ENCODE peak calls at places on chromosomes 2 and 18, in ten cellular contexts. One of them, this sample, is unnamed. For H3K4me1, the result is how much of the 10 kb centered on the place peaks cover.

GRCh38 chr2:63755980-63756379 is 85.7 kb upstream of the UGP2 start:
- DNase-seq in hepatocyte: no peak
- DNase-seq in CD4-positive, alpha-beta memory T cell: no peak
- DNase-seq in Peyer's patch: no peak
- DNase-seq in HCT116: no peak
- DNase-seq in esophagus muscularis mucosa: no peak
- DNase-seq in neural progenitor cell: no peak
- DNase-seq in mesendoderm: no peak
- DNase-seq in aorta: no peak
- DNase-seq in right cardiac atrium: no peak
- DNase-seq in this sample: no peak

GRCh38 chr2:17610521-17610920 is 70.0 kb downstream of the VSNL1 start:
- DNase-seq in mesendoderm: peak
- DNase-seq in Peyer's patch: no peak
- DNase-seq in aorta: no peak
- DNase-seq in hepatocyte: no peak
- DNase-seq in CD4-positive, alpha-beta memory T cell: no peak
- DNase-seq in esophagus muscularis mucosa: no peak
- DNase-seq in HCT116: no peak
- DNase-seq in neural progenitor cell: no peak
- DNase-seq in right cardiac atrium: peak
- DNase-seq in this sample: no peak

GRCh38 chr2:150548527-150548926 is 61.1 kb upstream of the RND3 start:
- DNase-seq in Peyer's patch: no peak
- DNase-seq in right cardiac atrium: no peak
- DNase-seq in CD4-positive, alpha-beta memory T cell: no peak
- DNase-seq in aorta: no peak
- DNase-seq in hepatocyte: peak
- DNase-seq in HCT116: peak
- DNase-seq in esophagus muscularis mucosa: no peak
- DNase-seq in neural progenitor cell: peak
- DNase-seq in mesendoderm: peak
- DNase-seq in this sample: no peak

GRCh38 chr2:36408198-36408703 is 52.7 kb downstream of the CRIM1 start:
- DNase-seq in HCT116: no peak
- DNase-seq in right cardiac atrium: peak
- DNase-seq in mesendoderm: peak
- DNase-seq in aorta: peak
- DNase-seq in CD4-positive, alpha-beta memory T cell: no peak
- DNase-seq in hepatocyte: no peak
- DNase-seq in Peyer's patch: no peak
- DNase-seq in neural progenitor cell: peak
- DNase-seq in esophagus muscularis mucosa: no peak
- DNase-seq in this sample: no peak

GRCh38 chr2:246489-247145 is 17.2 kb downstream of the SH3YL1 start:
- DNase-seq in mesendoderm: peak
- DNase-seq in HCT116: peak
- DNase-seq in neural progenitor cell: peak
- DNase-seq in right cardiac atrium: no peak
- DNase-seq in Peyer's patch: no peak
- DNase-seq in hepatocyte: peak
- DNase-seq in esophagus muscularis mucosa: no peak
- DNase-seq in aorta: no peak
- DNase-seq in CD4-positive, alpha-beta memory T cell: peak
- DNase-seq in this sample: no peak

GRCh38 chr18:42474577-42474976 is 519.5 kb downstream of the PIK3C3 start:
- DNase-seq in hepatocyte: no peak
- DNase-seq in right cardiac atrium: no peak
- DNase-seq in neural progenitor cell: no peak
- DNase-seq in Peyer's patch: no peak
- DNase-seq in mesendoderm: no peak
- DNase-seq in CD4-positive, alpha-beta memory T cell: no peak
- DNase-seq in esophagus muscularis mucosa: no peak
- DNase-seq in HCT116: no peak
- DNase-seq in aorta: no peak
- DNase-seq in this sample: no peak

GRCh38 chr18:8706981-8707940 is 1.9 kb downstream of the MTCL1 start:
- DNase-seq in aorta: no peak
- DNase-seq in CD4-positive, alpha-beta memory T cell: no peak
- DNase-seq in neural progenitor cell: peak
- DNase-seq in Peyer's patch: peak
- DNase-seq in HCT116: no peak
- DNase-seq in mesendoderm: peak
- DNase-seq in hepatocyte: peak
- DNase-seq in esophagus muscularis mucosa: peak
- DNase-seq in right cardiac atrium: peak
- DNase-seq in this sample: no peak

GRCh38 chr2:74982581-74982980 is 24.1 kb downstream of the POLE4 start:
- DNase-seq in esophagus muscularis mucosa: no peak
- DNase-seq in right cardiac atrium: no peak
- DNase-seq in neural progenitor cell: no peak
- DNase-seq in Peyer's patch: no peak
- DNase-seq in HCT116: no peak
- DNase-seq in mesendoderm: no peak
- DNase-seq in hepatocyte: no peak
- DNase-seq in aorta: no peak
- DNase-seq in CD4-positive, alpha-beta memory T cell: no peak
- DNase-seq in this sample: no peak

GRCh38 chr2:127105656-127106456 is 1.1 kb downstream of the BIN1 start:
- DNase-seq in hepatocyte: peak
- DNase-seq in mesendoderm: peak
- DNase-seq in Peyer's patch: peak
- DNase-seq in esophagus muscularis mucosa: no peak
- DNase-seq in right cardiac atrium: no peak
- DNase-seq in aorta: peak
- DNase-seq in HCT116: no peak
- DNase-seq in CD4-positive, alpha-beta memory T cell: no peak
- DNase-seq in neural progenitor cell: peak
- DNase-seq in this sample: no peak

GRCh38 chr2:46331099-46331766 is 34.0 kb downstream of the EPAS1 start:
- DNase-seq in hepatocyte: peak
- DNase-seq in neural progenitor cell: no peak
- DNase-seq in HCT116: no peak
- DNase-seq in aorta: no peak
- DNase-seq in right cardiac atrium: no peak
- DNase-seq in Peyer's patch: peak
- DNase-seq in mesendoderm: no peak
- DNase-seq in CD4-positive, alpha-beta memory T cell: no peak
- DNase-seq in esophagus muscularis mucosa: no peak
- DNase-seq in this sample: no peak
- H3K4me1 ChIP-seq in hepatocyte: half or more
- H3K4me1 ChIP-seq in neural progenitor cell: under half
- H3K4me1 ChIP-seq in HCT116: under half
- H3K4me1 ChIP-seq in aorta: under half
- H3K4me1 ChIP-seq in right cardiac atrium: half or more
- H3K4me1 ChIP-seq in Peyer's patch: half or more
- H3K4me1 ChIP-seq in mesendoderm: under half
- H3K4me1 ChIP-seq in CD4-positive, alpha-beta memory T cell: under half
- H3K4me1 ChIP-seq in esophagus muscularis mucosa: half or more
- H3K4me1 ChIP-seq in this sample: half or more

GRCh38 chr18:28147674-28148171 is 29.2 kb downstream of the CDH2 start:
- DNase-seq in hepatocyte: peak
- DNase-seq in right cardiac atrium: no peak
- DNase-seq in mesendoderm: no peak
- DNase-seq in CD4-positive, alpha-beta memory T cell: no peak
- DNase-seq in aorta: no peak
- DNase-seq in Peyer's patch: no peak
- DNase-seq in HCT116: no peak
- DNase-seq in esophagus muscularis mucosa: no peak
- DNase-seq in neural progenitor cell: no peak
- DNase-seq in this sample: no peak
- H3K4me3 ChIP-seq in hepatocyte: no peak
- H3K4me3 ChIP-seq in right cardiac atrium: no peak
- H3K4me3 ChIP-seq in mesendoderm: no peak
- H3K4me3 ChIP-seq in CD4-positive, alpha-beta memory T cell: no peak
- H3K4me3 ChIP-seq in aorta: no peak
- H3K4me3 ChIP-seq in Peyer's patch: no peak
- H3K4me3 ChIP-seq in HCT116: no peak
- H3K4me3 ChIP-seq in esophagus muscularis mucosa: no peak
- H3K4me3 ChIP-seq in neural progenitor cell: no peak
- H3K4me3 ChIP-seq in this sample: no peak

GRCh38 chr2:239201531-239201876 is 199.3 kb downstream of the HDAC4 start:
- DNase-seq in esophagus muscularis mucosa: no peak
- DNase-seq in CD4-positive, alpha-beta memory T cell: no peak
- DNase-seq in Peyer's patch: peak
- DNase-seq in mesendoderm: no peak
- DNase-seq in right cardiac atrium: no peak
- DNase-seq in aorta: peak
- DNase-seq in HCT116: no peak
- DNase-seq in neural progenitor cell: no peak
- DNase-seq in hepatocyte: no peak
- DNase-seq in this sample: no peak
- H3K4me1 ChIP-seq in esophagus muscularis mucosa: half or more
- H3K4me1 ChIP-seq in CD4-positive, alpha-beta memory T cell: under half
- H3K4me1 ChIP-seq in Peyer's patch: under half
- H3K4me1 ChIP-seq in mesendoderm: under half
- H3K4me1 ChIP-seq in right cardiac atrium: under half
- H3K4me1 ChIP-seq in aorta: under half
- H3K4me1 ChIP-seq in HCT116: under half
- H3K4me1 ChIP-seq in neural progenitor cell: under half
- H3K4me1 ChIP-seq in hepatocyte: under half
- H3K4me1 ChIP-seq in this sample: under half

GRCh38 chr2:199659207-199659606 is 191.8 kb downstream of the FTCDNL1 start:
- DNase-seq in mesendoderm: peak
- DNase-seq in neural progenitor cell: peak
- DNase-seq in esophagus muscularis mucosa: no peak
- DNase-seq in HCT116: no peak
- DNase-seq in hepatocyte: peak
- DNase-seq in Peyer's patch: no peak
- DNase-seq in right cardiac atrium: peak
- DNase-seq in aorta: peak
- DNase-seq in CD4-positive, alpha-beta memory T cell: no peak
- DNase-seq in this sample: no peak
- H3K4me3 ChIP-seq in mesendoderm: no peak
- H3K4me3 ChIP-seq in neural progenitor cell: peak
- H3K4me3 ChIP-seq in esophagus muscularis mucosa: peak
- H3K4me3 ChIP-seq in HCT116: no peak
- H3K4me3 ChIP-seq in hepatocyte: no peak
- H3K4me3 ChIP-seq in Peyer's patch: peak
- H3K4me3 ChIP-seq in right cardiac atrium: peak
- H3K4me3 ChIP-seq in aorta: peak
- H3K4me3 ChIP-seq in CD4-positive, alpha-beta memory T cell: no peak
- H3K4me3 ChIP-seq in this sample: no peak

GRCh38 chr2:68423966-68424650 is 43.0 kb downstream of the FBXO48 start:
- DNase-seq in HCT116: no peak
- DNase-seq in Peyer's patch: no peak
- DNase-seq in aorta: no peak
- DNase-seq in mesendoderm: no peak
- DNase-seq in esophagus muscularis mucosa: no peak
- DNase-seq in CD4-positive, alpha-beta memory T cell: no peak
- DNase-seq in hepatocyte: no peak
- DNase-seq in right cardiac atrium: no peak
- DNase-seq in neural progenitor cell: no peak
- DNase-seq in this sample: no peak
- H3K4me1 ChIP-seq in HCT116: under half
- H3K4me1 ChIP-seq in Peyer's patch: under half
- H3K4me1 ChIP-seq in aorta: under half
- H3K4me1 ChIP-seq in mesendoderm: under half
- H3K4me1 ChIP-seq in esophagus muscularis mucosa: under half
- H3K4me1 ChIP-seq in CD4-positive, alpha-beta memory T cell: half or more
- H3K4me1 ChIP-seq in hepatocyte: under half
- H3K4me1 ChIP-seq in right cardiac atrium: under half
- H3K4me1 ChIP-seq in neural progenitor cell: under half
- H3K4me1 ChIP-seq in this sample: under half

DNA sequence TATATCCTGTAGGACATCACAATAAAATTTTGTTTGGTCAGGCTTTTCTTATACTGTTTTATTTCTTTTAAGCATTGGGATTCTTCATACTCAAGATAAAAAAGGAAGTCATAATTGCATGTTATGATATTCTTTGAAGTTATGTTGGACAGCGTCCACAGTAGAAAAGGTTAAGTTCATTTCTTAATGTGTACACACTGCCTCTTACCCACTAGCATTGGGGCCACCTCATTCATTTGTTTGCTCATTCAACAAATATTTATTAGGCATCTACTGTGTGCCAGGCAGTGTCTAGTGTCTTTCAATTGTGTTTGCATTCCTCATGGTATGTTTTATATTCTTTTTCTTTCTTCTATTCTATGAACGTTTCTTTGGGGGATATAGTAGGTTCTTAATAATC is 70.2 kb downstream of the PTPRM start:
- DNase-seq in aorta: no peak
- DNase-seq in Peyer's patch: no peak
- DNase-seq in hepatocyte: no peak
- DNase-seq in neural progenitor cell: no peak
- DNase-seq in CD4-positive, alpha-beta memory T cell: no peak
- DNase-seq in HCT116: no peak
- DNase-seq in mesendoderm: no peak
- DNase-seq in esophagus muscularis mucosa: peak
- DNase-seq in right cardiac atrium: no peak
- DNase-seq in this sample: no peak
- H3K4me3 ChIP-seq in aorta: no peak
- H3K4me3 ChIP-seq in Peyer's patch: no peak
- H3K4me3 ChIP-seq in hepatocyte: no peak
- H3K4me3 ChIP-seq in neural progenitor cell: no peak
- H3K4me3 ChIP-seq in CD4-positive, alpha-beta memory T cell: no peak
- H3K4me3 ChIP-seq in HCT116: no peak
- H3K4me3 ChIP-seq in mesendoderm: no peak
- H3K4me3 ChIP-seq in esophagus muscularis mucosa: no peak
- H3K4me3 ChIP-seq in right cardiac atrium: no peak
- H3K4me3 ChIP-seq in this sample: no peak

DNA sequence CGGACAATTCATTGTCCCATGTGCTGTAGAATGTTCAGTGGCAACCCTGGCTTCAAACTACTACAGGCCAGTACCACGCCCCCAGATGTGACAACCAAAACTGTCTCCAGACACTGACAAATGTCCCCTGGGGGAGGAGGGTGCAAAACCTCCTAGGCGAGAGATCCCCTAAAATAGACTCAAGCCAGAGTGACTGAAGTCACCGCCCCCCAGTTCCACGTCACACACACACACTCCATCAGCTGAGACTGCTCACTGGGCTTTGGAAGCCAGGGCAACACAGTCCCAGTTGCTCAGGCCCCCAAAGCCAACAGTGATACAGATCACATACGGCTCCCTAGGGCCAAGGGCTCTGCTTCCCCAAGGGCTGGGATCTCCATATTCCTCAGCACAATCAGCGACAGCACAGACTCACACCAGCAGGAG is 19.1 kb downstream of the HDAC4 start:
- DNase-seq in mesendoderm: peak
- DNase-seq in Peyer's patch: peak
- DNase-seq in esophagus muscularis mucosa: no peak
- DNase-seq in CD4-positive, alpha-beta memory T cell: no peak
- DNase-seq in right cardiac atrium: no peak
- DNase-seq in hepatocyte: no peak
- DNase-seq in aorta: peak
- DNase-seq in HCT116: no peak
- DNase-seq in neural progenitor cell: no peak
- DNase-seq in this sample: no peak
- H3K4me1 ChIP-seq in mesendoderm: under half
- H3K4me1 ChIP-seq in Peyer's patch: under half
- H3K4me1 ChIP-seq in esophagus muscularis mucosa: under half
- H3K4me1 ChIP-seq in CD4-positive, alpha-beta memory T cell: under half
- H3K4me1 ChIP-seq in right cardiac atrium: under half
- H3K4me1 ChIP-seq in hepatocyte: under half
- H3K4me1 ChIP-seq in aorta: under half
- H3K4me1 ChIP-seq in HCT116: under half
- H3K4me1 ChIP-seq in neural progenitor cell: under half
- H3K4me1 ChIP-seq in this sample: under half

This sample was measured in esophagus squamous epithelium.